ENCODE peak calls at places on chromosomes 12 and 14, in eight cellular contexts. B is brain microvascular endothelial cell, E is astrocyte, T is cardiac muscle cell, A is IMR-90, I is heart left ventricle, Y is pancreas, H is lung. R is an unnamed sample. For H3K36me3, the result is how much of the 10 kb centered on the place peaks cover.

GRCh38 chr14:99982449-99983250 is 82.6 kb upstream of the EVL start:
- DNase-seq in B (peak), E (peak), T (peak), A (peak), I (peak), Y (no peak), H (no peak), R (peak)

GRCh38 chr14:39469094-39469710 is 37.0 kb upstream of the FBXO33 start:
- DNase-seq in B (no peak), E (no peak), T (peak), A (no peak), I (no peak), Y (no peak), H (no peak), R (peak)

GRCh38 chr12:104519190-104519857 is 62.6 kb downstream of the CHST11 start:
- DNase-seq in B (no peak), E (no peak), T (no peak), A (no peak), I (no peak), Y (no peak), H (no peak), R (peak)

GRCh38 chr14:25050494-25051170 is 685 bp upstream of the STXBP6 start:
- DNase-seq in B (peak), E (peak), T (peak), A (peak), I (no peak), Y (no peak), H (no peak), R (no peak)

GRCh38 chr12:22812531-22812930 is 187.6 kb downstream of the ETNK1 start:
- DNase-seq in B (no peak), E (no peak), T (no peak), A (no peak), I (no peak), Y (no peak), H (no peak), R (no peak)

GRCh38 chr14:57122129-57122528 is 146.6 kb downstream of the EXOC5 start:
- DNase-seq in B (no peak), E (no peak), T (no peak), A (no peak), I (no peak), Y (no peak), H (no peak), R (no peak)

GRCh38 chr12:78898416-78898815 is 33.8 kb downstream of the SYT1 start:
- DNase-seq in B (no peak), E (peak), T (peak), A (no peak), I (peak), Y (peak), H (no peak), R (no peak)

GRCh38 chr14:92863281-92863680 is 59.7 kb upstream of the CHGA start:
- DNase-seq in B (no peak), E (no peak), T (no peak), A (no peak), I (no peak), Y (no peak), H (no peak), R (no peak)

GRCh38 chr14:36520601-36521525 is 831 bp upstream of the NKX2-1 start:
- DNase-seq in B (no peak), E (no peak), T (peak), A (peak), I (no peak), Y (peak), H (peak), R (no peak)

GRCh38 chr14:21915814-21916213 is 242.2 kb upstream of the OR4E1 start:
- DNase-seq in B (no peak), E (no peak), T (peak), A (no peak), I (no peak), Y (no peak), H (no peak), R (no peak)

GRCh38 chr12:11860026-11860425 is 210.6 kb downstream of the ETV6 start:
- DNase-seq in B (no peak), E (no peak), T (no peak), A (no peak), I (peak), Y (no peak), H (no peak), R (no peak)

GRCh38 chr12:29713729-29714128 is 70.0 kb downstream of the TMTC1 start:
- DNase-seq in B (no peak), E (no peak), T (no peak), A (no peak), I (no peak), Y (no peak), H (no peak), R (no peak)

GRCh38 chr12:18421840-18422239 is 160.5 kb downstream of the PIK3C2G start:
- DNase-seq in B (no peak), E (peak), T (peak), A (peak), I (no peak), Y (no peak), H (no peak), R (no peak)

GRCh38 chr12:17588968-17589367 is 501.0 kb downstream of the RERGL start:
- DNase-seq in B (no peak), E (no peak), T (no peak), A (no peak), I (no peak), Y (no peak), H (no peak), R (no peak)

GRCh38 chr14:72543325-72543724 is 350.6 kb downstream of the DPF3 start:
- DNase-seq in B (no peak), E (no peak), T (no peak), A (peak), I (no peak), Y (no peak), H (no peak), R (no peak)

GRCh38 chr12:47097276-47097896 is 17.6 kb upstream of the AMIGO2 start:
- DNase-seq in B (no peak), E (peak), T (no peak), A (peak), I (no peak), Y (no peak), H (no peak), R (no peak)

GRCh38 chr12:115079760-115080159 is 395.8 kb upstream of the TBX3 start:
- DNase-seq in B (no peak), E (peak), T (no peak), A (no peak), I (no peak), Y (no peak), H (no peak), R (no peak)

DNA sequence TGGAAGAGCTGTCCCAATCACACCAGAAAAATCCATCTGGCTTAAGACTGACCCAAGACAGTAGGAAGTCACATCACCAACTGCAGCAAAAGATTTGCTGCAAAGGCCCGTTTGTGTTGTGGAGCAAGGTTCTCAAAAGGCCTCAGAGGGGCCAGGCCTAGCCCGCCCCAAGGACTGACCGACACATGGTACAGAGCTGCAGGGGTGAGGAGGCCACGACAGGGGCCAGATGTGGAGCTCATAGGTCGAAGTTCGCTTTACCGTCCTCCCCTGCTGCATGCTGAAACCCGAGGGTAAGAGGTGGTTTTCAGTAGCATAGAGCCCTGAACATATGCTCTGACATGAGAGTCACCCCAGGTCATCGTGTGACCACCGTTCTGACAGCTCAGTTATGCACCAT is 35.5 kb downstream of the PLBD1 start:
- DNase-seq in B (no peak), E (no peak), T (no peak), A (no peak), I (no peak), Y (no peak), H (no peak), R (no peak)
- H3K27ac ChIP-seq in B (no peak), E (no peak), T (no peak), A (no peak), I (no peak), Y (no peak), H (no peak), R (no peak)

GRCh38 chr14:32129124-32129523 is 52.0 kb downstream of the ARHGAP5 start:
- DNase-seq in B (no peak), E (peak), T (peak), A (peak), I (no peak), Y (no peak), H (no peak), R (no peak)

GRCh38 chr14:32134448-32135070 is 57.5 kb downstream of the ARHGAP5 start:
- DNase-seq in B (peak), E (peak), T (peak), A (peak), I (no peak), Y (no peak), H (no peak), R (no peak)

DNA sequence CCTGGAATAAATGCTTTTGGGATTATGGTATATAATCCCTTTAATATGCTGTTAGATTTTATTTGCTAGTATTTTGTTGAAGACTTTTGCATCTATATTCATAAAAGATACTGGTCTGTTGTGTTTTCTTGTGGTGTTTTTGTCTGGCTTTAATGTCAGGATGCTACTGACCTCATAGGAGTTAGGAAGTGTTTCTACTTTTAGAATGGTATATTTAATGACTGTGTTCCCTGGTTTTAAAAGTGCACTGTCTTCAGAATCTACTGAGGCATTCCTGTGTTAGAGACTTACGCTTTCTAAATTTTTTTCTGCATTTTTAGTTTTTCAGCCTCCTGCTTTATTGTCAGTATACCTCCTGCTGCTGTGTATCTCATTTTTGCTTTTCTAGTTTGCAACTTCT is 51.6 kb downstream of the ARHGAP5 start:
- DNase-seq in B (no peak), E (no peak), T (no peak), A (no peak), I (no peak), Y (no peak), H (no peak), R (no peak)
- H3K4me3 ChIP-seq in B (no peak), E (no peak), T (no peak), A (no peak), I (no peak), Y (no peak), H (no peak), R (no peak)

GRCh38 chr14:52117433-52117832 is 48.6 kb upstream of the NID2 start:
- DNase-seq in B (peak), E (no peak), T (no peak), A (peak), I (peak), Y (no peak), H (no peak), R (no peak)
- H3K36me3 ChIP-seq in B (under half), E (under half), T (under half), A (under half), I (under half), Y (under half), H (under half), R (under half)

GRCh38 chr12:95836185-95836609 is 22.6 kb upstream of the SNRPF start:
- DNase-seq in B (peak), E (peak), T (peak), A (peak), I (no peak), Y (no peak), H (no peak), R (no peak)

GRCh38 chr12:95834572-95834971 is 24.2 kb upstream of the SNRPF start:
- DNase-seq in B (no peak), E (no peak), T (no peak), A (no peak), I (no peak), Y (no peak), H (no peak), R (no peak)

GRCh38 chr12:95829395-95829794 is 29.4 kb upstream of the SNRPF start:
- DNase-seq in B (no peak), E (no peak), T (no peak), A (no peak), I (no peak), Y (no peak), H (no peak), R (no peak)

DNA sequence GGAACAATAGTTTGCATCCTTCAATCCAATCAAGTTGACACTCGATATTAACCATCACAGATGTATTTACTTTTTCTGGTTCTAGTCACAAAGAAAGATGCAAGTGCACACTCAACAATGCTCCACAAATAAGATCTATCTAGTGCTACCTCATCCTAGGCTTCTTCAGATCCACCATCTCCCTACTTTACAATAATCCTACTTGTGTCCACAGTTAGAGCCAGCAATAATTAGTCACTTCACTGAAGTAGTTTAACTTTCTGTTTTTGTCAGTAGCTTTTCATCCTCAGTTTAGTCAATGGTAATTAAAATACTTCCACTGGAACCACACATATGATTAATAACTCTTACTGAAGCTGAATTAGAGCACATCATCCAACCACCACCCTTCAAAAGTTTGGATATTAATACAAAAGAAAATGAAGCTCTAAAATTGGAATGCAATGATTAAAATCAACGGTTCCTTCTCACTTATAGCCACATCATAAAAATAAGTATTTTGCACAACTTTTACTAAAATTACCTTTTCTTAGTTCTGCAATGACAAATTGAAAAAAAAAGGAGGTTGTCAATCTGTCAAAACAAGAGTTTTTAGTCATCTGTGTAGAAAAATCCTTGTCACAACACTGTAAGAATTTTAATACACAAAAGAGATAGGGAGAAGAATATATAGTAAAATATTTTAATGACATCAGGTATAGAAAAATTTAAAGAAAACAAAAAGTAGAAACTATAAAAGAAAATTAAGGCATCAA is 28.2 kb upstream of the SNRPF start:
- DNase-seq in B (no peak), E (no peak), T (no peak), A (no peak), I (no peak), Y (no peak), H (no peak), R (no peak)
- H3K27ac ChIP-seq in B (no peak), E (no peak), T (no peak), A (no peak), I (no peak), Y (no peak), H (no peak), R (no peak)

GRCh38 chr14:74956000-74956279 is 543 bp upstream of the PGF start:
- DNase-seq in B (no peak), E (no peak), T (no peak), A (no peak), I (no peak), Y (no peak), H (no peak), R (no peak)
- H3K4me3 ChIP-seq in B (peak), E (peak), T (peak), A (no peak), I (peak), Y (peak), H (no peak), R (no peak)

GRCh38 chr14:33740531-33740930 is 210.3 kb downstream of the EGLN3 start:
- DNase-seq in B (no peak), E (peak), T (no peak), A (no peak), I (no peak), Y (no peak), H (no peak), R (no peak)
- H3K36me3 ChIP-seq in B (under half), E (under half), T (under half), A (under half), I (under half), Y (under half), H (under half), R (under half)

GRCh38 chr14:70014696-70015095 is 135.5 kb downstream of the SMOC1 start:
- DNase-seq in B (no peak), E (no peak), T (no peak), A (no peak), I (no peak), Y (no peak), H (no peak), R (no peak)

GRCh38 chr14:70021548-70021947 is 142.3 kb downstream of the SMOC1 start:
- DNase-seq in B (no peak), E (no peak), T (no peak), A (no peak), I (no peak), Y (no peak), H (no peak), R (no peak)

GRCh38 chr14:70020350-70021170 is 141.3 kb downstream of the SMOC1 start:
- DNase-seq in B (no peak), E (no peak), T (peak), A (peak), I (no peak), Y (no peak), H (no peak), R (no peak)

GRCh38 chr14:70018713-70019201 is 139.5 kb downstream of the SMOC1 start:
- DNase-seq in B (no peak), E (no peak), T (peak), A (peak), I (peak), Y (no peak), H (no peak), R (no peak)

GRCh38 chr14:70018246-70018645 is 139.0 kb downstream of the SMOC1 start:
- DNase-seq in B (no peak), E (no peak), T (peak), A (peak), I (no peak), Y (no peak), H (no peak), R (no peak)
- H3K27ac ChIP-seq in B (no peak), E (no peak), T (no peak), A (no peak), I (no peak), Y (no peak), H (no peak), R (no peak)

DNA sequence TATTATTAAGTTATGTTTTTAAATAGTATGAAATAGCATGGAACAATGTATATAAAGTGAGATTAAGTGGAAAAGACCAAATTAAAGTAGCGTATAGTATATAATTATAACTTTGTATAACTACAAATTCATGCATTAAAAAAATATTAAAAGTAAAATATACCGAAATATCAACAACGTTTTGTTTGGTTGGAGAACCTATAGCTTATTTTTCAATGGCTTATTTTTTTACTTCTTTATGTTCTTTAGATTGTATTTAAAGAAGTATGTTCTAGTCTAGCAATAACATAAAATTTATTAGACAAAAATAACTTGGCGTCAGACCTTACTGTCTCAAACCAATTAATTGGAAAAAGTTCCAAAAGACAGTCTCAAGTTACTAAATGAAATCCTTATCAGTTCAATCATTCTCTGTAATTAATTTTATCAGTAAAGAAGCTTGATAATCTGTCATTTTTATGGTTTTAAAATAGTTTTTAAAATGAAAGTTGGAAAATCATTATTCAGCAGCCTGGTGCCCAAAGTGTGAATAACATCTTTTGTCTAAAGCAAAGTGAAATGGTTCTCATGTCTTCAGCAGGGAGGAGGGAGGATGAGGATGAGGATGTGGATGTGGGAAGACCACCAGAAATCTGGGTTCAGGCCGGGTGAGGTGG is 46.7 kb downstream of the IRAK3 start:
- DNase-seq in B (peak), E (no peak), T (peak), A (peak), I (no peak), Y (no peak), H (no peak), R (peak)
- H3K4me3 ChIP-seq in B (peak), E (peak), T (peak), A (peak), I (peak), Y (peak), H (peak), R (no peak)

GRCh38 chr12:53714004-53714403 is 13.2 kb downstream of the CALCOCO1 start:
- DNase-seq in B (no peak), E (no peak), T (no peak), A (no peak), I (no peak), Y (peak), H (no peak), R (no peak)
- H3K36me3 ChIP-seq in B (under half), E (under half), T (under half), A (half or more), I (half or more), Y (under half), H (under half), R (under half)

R was measured in CD4-positive, alpha-beta memory T cell.